ENCODE peak calls at places on chromosomes 3 and 15, in seven cellular contexts. Q is Karpas-422, M is Peyer's patch, L is upper lobe of right lung, C is testis, J is mammary epithelial cell, G is MM.1S. T is an unnamed sample. For H3K4me1 and H3K9me3, the result is how much of the 10 kb centered on the place peaks cover.

GRCh38 chr3:15815696-15816095 is 17.9 kb upstream of the ANKRD28 start:
- DNase-seq in M (no peak), G (no peak), L (no peak), Q (peak), J (peak), C (no peak), T (no peak)

GRCh38 chr3:179973931-179974361 is 62.8 kb downstream of the PEX5L start:
- DNase-seq in G (no peak), J (no peak), M (no peak), C (peak), L (no peak), Q (no peak), T (peak)

GRCh38 chr3:43207628-43208085 is 78.7 kb upstream of the SNRK start:
- DNase-seq in J (no peak), G (no peak), C (no peak), M (no peak), Q (no peak), L (no peak), T (no peak)

GRCh38 chr3:171862993-171863521 is 19.9 kb downstream of the TMEM212 start:
- DNase-seq in M (no peak), G (no peak), L (no peak), C (peak), J (no peak), Q (no peak), T (peak)

GRCh38 chr15:40075298-40076044 is 33.2 kb downstream of the BMF start:
- DNase-seq in M (no peak), G (no peak), Q (no peak), C (no peak), L (peak), J (no peak), T (no peak)

GRCh38 chr3:194797555-194797954 is 111.9 kb downstream of the FAM43A start:
- DNase-seq in J (no peak), C (no peak), L (no peak), Q (no peak), M (no peak), G (no peak), T (peak)

GRCh38 chr3:102400142-102400541 is 34.7 kb upstream of the ZPLD1 start:
- DNase-seq in C (no peak), M (no peak), L (no peak), J (peak), Q (no peak), G (no peak), T (no peak)

GRCh38 chr3:159032311-159032710 is 230.5 kb downstream of the MFSD1 start:
- DNase-seq in C (no peak), Q (no peak), M (no peak), J (peak), G (no peak), L (no peak), T (no peak)

GRCh38 chr3:155015776-155016451 is 64.2 kb upstream of the MME start:
- DNase-seq in C (no peak), J (peak), Q (no peak), G (no peak), M (no peak), L (no peak), T (no peak)

GRCh38 chr3:27357665-27358258 is 11.4 kb downstream of the NEK10 start:
- DNase-seq in Q (peak), L (no peak), G (peak), J (peak), M (peak), C (peak), T (peak)

GRCh38 chr3:41598329-41598728 is 363.6 kb downstream of the ULK4 start:
- DNase-seq in C (no peak), L (no peak), Q (no peak), M (no peak), J (no peak), G (no peak), T (no peak)

GRCh38 chr3:66172394-66172793 is 48.4 kb upstream of the SLC25A26 start:
- DNase-seq in G (no peak), C (no peak), L (no peak), M (no peak), Q (no peak), J (no peak), T (no peak)

GRCh38 chr3:127100459-127101410 is 92.2 kb upstream of the PRR23E start:
- DNase-seq in M (no peak), Q (no peak), C (no peak), G (no peak), L (no peak), J (no peak), T (no peak)

GRCh38 chr3:42515391-42515916 is 13.0 kb downstream of the VIPR1 start:
- DNase-seq in M (no peak), J (peak), C (peak), G (no peak), Q (no peak), L (no peak), T (no peak)

GRCh38 chr15:66594344-66594743 is 28.5 kb upstream of the LCTL start:
- DNase-seq in G (no peak), L (no peak), C (no peak), Q (no peak), M (no peak), J (no peak), T (peak)

GRCh38 chr15:41895491-41895890 is 1.6 kb upstream of the SPTBN5 start:
- DNase-seq in M (no peak), C (no peak), J (no peak), Q (no peak), L (no peak), G (no peak), T (no peak)

GRCh38 chr3:86793786-86794185 is 197.2 kb downstream of the VGLL3 start:
- DNase-seq in M (no peak), J (peak), C (no peak), L (no peak), G (no peak), Q (no peak), T (no peak)

GRCh38 chr15:84669726-84670125 is 11.7 kb upstream of the NMB start:
- DNase-seq in L (no peak), J (no peak), M (no peak), G (no peak), Q (no peak), C (no peak), T (no peak)

GRCh38 chr3:171542976-171543375 is 82.8 kb upstream of the TNIK start:
- DNase-seq in G (no peak), J (no peak), L (no peak), C (no peak), M (no peak), Q (no peak), T (no peak)

GRCh38 chr15:88652456-88653199 is 13.8 kb downstream of the ISG20 start:
- DNase-seq in L (no peak), M (no peak), J (no peak), Q (no peak), G (no peak), C (peak), T (no peak)

GRCh38 chr3:177451940-177452484 is 254.7 kb upstream of the TBL1XR1 start:
- DNase-seq in M (no peak), Q (no peak), J (peak), L (no peak), G (no peak), C (no peak), T (no peak)

GRCh38 chr3:52140792-52141191 is 13.4 kb downstream of the POC1A start:
- DNase-seq in M (no peak), G (no peak), L (no peak), J (no peak), Q (no peak), C (no peak), T (no peak)

GRCh38 chr3:128107809-128108208 is 15.8 kb downstream of the RUVBL1 start:
- DNase-seq in J (no peak), Q (no peak), L (no peak), M (no peak), G (no peak), C (no peak), T (peak)

GRCh38 chr15:79872358-79873017 is 24.3 kb downstream of the MTHFS start:
- DNase-seq in J (peak), L (no peak), G (no peak), Q (no peak), C (no peak), M (no peak), T (peak)

GRCh38 chr3:168220609-168221008 is 124.9 kb upstream of the GOLIM4 start:
- DNase-seq in C (no peak), J (peak), M (no peak), G (no peak), L (no peak), Q (no peak), T (no peak)

GRCh38 chr3:37694236-37694635 is 167.4 kb upstream of the CTDSPL start:
- DNase-seq in J (no peak), M (no peak), Q (no peak), G (no peak), C (no peak), L (no peak), T (peak)

GRCh38 chr3:24616138-24616829 is 121.6 kb upstream of the THRB start:
- DNase-seq in J (no peak), Q (no peak), C (no peak), L (no peak), M (no peak), G (no peak), T (no peak)

GRCh38 chr15:83379574-83379973 is 67.6 kb upstream of the SH3GL3 start:
- DNase-seq in G (no peak), C (no peak), L (no peak), M (no peak), Q (no peak), J (peak), T (peak)

GRCh38 chr3:94360982-94361381 is 298.1 kb downstream of the NSUN3 start:
- DNase-seq in J (no peak), Q (no peak), G (no peak), L (no peak), M (no peak), C (peak), T (no peak)

GRCh38 chr3:45957606-45958005 is 14.3 kb downstream of the CXCR6 start:
- DNase-seq in J (no peak), L (no peak), C (no peak), G (no peak), M (no peak), Q (no peak), T (peak)

GRCh38 chr3:31185004-31185357 is 290.5 kb upstream of the GADL1 start:
- DNase-seq in L (no peak), C (no peak), G (no peak), M (no peak), Q (no peak), J (no peak), T (no peak)

GRCh38 chr3:31188112-31188511 is 293.7 kb upstream of the GADL1 start:
- DNase-seq in L (no peak), C (no peak), G (no peak), M (no peak), Q (no peak), J (no peak), T (no peak)

GRCh38 chr3:31187380-31187779 is 292.9 kb upstream of the GADL1 start:
- DNase-seq in J (no peak), L (no peak), C (no peak), Q (no peak), M (no peak), G (no peak), T (no peak)

GRCh38 chr3:31184257-31185003 is 290.0 kb upstream of the GADL1 start:
- DNase-seq in Q (no peak), M (no peak), J (no peak), G (no peak), C (no peak), L (no peak), T (no peak)

DNA sequence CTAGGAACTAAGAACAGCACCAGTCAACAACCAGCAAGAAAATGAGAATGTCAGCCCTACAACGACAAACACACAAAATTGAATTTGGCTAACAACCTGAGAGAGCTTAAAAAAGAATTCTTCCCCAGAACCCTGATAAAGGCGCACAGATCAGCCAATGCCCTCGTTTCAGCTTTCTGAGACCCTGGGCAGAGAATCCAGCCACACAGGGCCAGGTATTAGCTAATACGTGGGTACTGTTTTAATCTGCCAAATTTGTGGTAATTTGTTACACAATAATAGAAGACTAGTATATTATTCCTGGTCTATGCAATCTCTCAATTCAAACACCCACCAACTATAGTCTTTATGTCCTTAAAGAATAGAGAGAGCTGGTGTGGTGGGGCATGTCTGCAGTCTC is 291.6 kb upstream of the GADL1 start:
- DNase-seq in M (no peak), C (no peak), J (no peak), G (no peak), Q (no peak), L (no peak), T (no peak)
- H3K4me1 ChIP-seq in M (under half), C (under half), J (under half), G (under half), Q (under half), L (under half), T (under half)

GRCh38 chr15:101237161-101237775 is 14.6 kb downstream of the CHSY1 start:
- DNase-seq in G (no peak), L (no peak), M (no peak), J (no peak), Q (no peak), C (no peak), T (peak)
- H3K9me3 ChIP-seq in G (under half), L (under half), M (under half), J (under half), Q (under half), C (under half), T (under half)

DNA sequence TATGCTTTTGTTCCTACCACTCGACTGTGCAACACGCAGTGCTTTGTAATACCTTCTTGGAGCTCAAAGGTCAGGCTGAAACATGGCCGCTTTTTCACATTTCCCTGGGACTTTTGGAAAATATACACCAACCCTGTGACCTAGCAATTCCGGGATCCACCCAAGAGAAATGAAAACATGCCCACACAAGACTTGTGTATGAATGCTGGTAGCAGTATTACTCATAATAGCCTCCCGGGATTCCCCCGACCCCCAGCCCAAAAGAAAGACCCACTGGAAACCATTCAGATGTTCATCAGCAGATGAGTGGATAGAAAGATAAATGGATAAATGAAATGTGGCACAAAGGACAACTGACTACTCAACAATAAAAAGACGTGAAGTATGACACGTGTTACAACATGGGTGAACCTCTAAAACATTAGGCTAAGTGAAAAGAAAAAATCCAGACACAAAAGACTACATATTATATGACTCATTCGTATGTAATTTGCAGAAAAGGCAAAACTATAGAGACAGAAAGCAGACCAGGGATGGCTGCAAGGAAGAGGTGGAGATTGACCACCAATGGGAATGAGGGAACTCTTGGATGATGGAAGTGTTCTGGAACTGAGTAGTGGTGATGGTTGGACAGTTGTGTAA is 104.1 kb downstream of the PGPEP1L start:
- DNase-seq in L (no peak), C (no peak), Q (no peak), G (no peak), M (no peak), J (peak), T (no peak)
- H3K4me1 ChIP-seq in L (under half), C (under half), Q (under half), G (under half), M (under half), J (half or more), T (under half)

DNA sequence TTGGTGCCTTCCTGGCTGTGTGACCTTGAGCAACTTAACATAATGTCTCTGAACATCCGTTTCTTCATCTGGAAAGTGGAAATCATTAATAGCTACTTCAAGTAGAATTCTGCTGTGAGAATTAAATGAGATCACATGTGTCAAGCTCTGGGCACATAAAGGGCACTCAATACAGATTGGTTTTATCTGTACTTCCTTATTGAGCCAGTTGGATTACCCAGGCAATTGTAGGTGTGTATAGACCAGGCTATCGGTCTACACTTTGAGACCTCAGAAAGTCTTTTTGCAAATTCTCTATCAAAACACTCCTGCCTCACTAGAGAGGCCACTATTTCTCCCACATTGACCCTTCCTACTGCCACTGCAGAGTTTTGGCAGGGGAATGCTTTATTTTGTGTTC is 47.7 kb downstream of the ANP32A start:
- DNase-seq in G (no peak), L (no peak), C (no peak), M (no peak), J (no peak), Q (no peak), T (no peak)
- H3K9me3 ChIP-seq in G (under half), L (under half), C (under half), M (under half), J (under half), Q (under half), T (under half)

GRCh38 chr3:99647081-99647480 is 8.7 kb downstream of the COL8A1 start:
- DNase-seq in L (no peak), Q (no peak), J (no peak), G (no peak), C (no peak), M (no peak), T (no peak)

GRCh38 chr3:99646107-99646435 is 7.7 kb downstream of the COL8A1 start:
- DNase-seq in G (no peak), C (no peak), L (no peak), J (peak), M (no peak), Q (no peak), T (no peak)

GRCh38 chr3:99645277-99646106 is 7.1 kb downstream of the COL8A1 start:
- DNase-seq in G (no peak), L (no peak), C (peak), M (no peak), J (peak), Q (peak), T (peak)

GRCh38 chr3:99644017-99644416 is 5.6 kb downstream of the COL8A1 start:
- DNase-seq in J (no peak), G (no peak), M (no peak), L (no peak), C (no peak), Q (no peak), T (no peak)

GRCh38 chr3:99644741-99645140 is 6.3 kb downstream of the COL8A1 start:
- DNase-seq in M (no peak), G (no peak), Q (no peak), C (no peak), J (no peak), L (no peak), T (no peak)
- H3K4me1 ChIP-seq in M (under half), G (under half), Q (under half), C (under half), J (under half), L (under half), T (under half)

GRCh38 chr15:26716069-26716468 is 56.8 kb downstream of the GABRB3 start:
- DNase-seq in J (no peak), G (no peak), L (no peak), C (no peak), Q (peak), M (no peak), T (no peak)

GRCh38 chr15:26712350-26712749 is 60.5 kb downstream of the GABRB3 start:
- DNase-seq in Q (peak), J (no peak), C (no peak), M (no peak), L (no peak), G (no peak), T (no peak)

GRCh38 chr15:26711445-26711844 is 61.4 kb downstream of the GABRB3 start:
- DNase-seq in G (no peak), Q (no peak), M (no peak), J (no peak), C (no peak), L (no peak), T (peak)

DNA sequence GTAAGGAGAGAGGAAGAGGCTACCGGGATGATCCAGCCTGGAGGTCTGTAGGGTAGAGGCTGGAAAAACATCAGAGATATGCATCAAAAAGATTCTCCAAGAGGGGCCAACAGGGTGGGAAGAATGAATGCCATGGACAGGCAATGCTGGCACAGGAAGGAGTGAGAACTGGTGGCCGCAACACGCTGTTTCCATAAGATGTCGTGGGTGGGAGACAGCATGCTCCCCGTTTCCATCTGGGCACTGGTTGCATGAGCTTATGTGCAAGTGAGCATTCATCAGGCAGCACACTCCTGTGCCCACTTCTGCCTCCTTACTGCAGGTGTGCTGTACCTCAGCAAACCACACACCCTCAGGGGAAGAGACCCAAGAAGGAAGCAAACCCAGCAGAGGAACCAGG is 59.4 kb downstream of the GABRB3 start:
- DNase-seq in M (no peak), G (no peak), L (no peak), Q (peak), J (no peak), C (no peak), T (no peak)
- H3K9me3 ChIP-seq in M (under half), G (under half), L (under half), Q (under half), J (under half), C (under half), T (under half)

GRCh38 chr3:14369675-14370669 is 32.4 kb upstream of the SLC6A6 start:
- DNase-seq in M (no peak), Q (no peak), C (no peak), J (peak), L (peak), G (peak), T (peak)
- H3K4me1 ChIP-seq in M (under half), Q (under half), C (under half), J (under half), L (under half), G (under half), T (under half)

GRCh38 chr15:25596644-25597562 is 158.1 kb upstream of the UBE3A start:
- DNase-seq in G (no peak), Q (no peak), M (no peak), L (no peak), J (no peak), C (no peak), T (no peak)
- H3K9me3 ChIP-seq in G (under half), Q (under half), M (under half), L (under half), J (under half), C (under half), T (under half)